ENCODE peak calls at places on chromosomes 16 and 17, in four cellular contexts. F, W, A and L are unnamed samples.

GRCh38 chr16:48535831-48536599 is 74.0 kb downstream of the N4BP1 start:
- DNase-seq in F (peak), W (no peak), A (peak), L (no peak)

GRCh38 chr17:31147507-31148202 is 52.9 kb downstream of the NF1 start:
- DNase-seq in W (no peak), F (no peak), A (no peak), L (no peak)

GRCh38 chr17:58330544-58330996 is 2.0 kb upstream of the TSPOAP1 start:
- DNase-seq in F (no peak), A (no peak), W (no peak), L (no peak)

GRCh38 chr17:46944931-46945330 is 22.0 kb downstream of the GOSR2 start:
- DNase-seq in A (no peak), F (no peak), W (no peak), L (no peak)

GRCh38 chr17:47251421-47251940 is 2.1 kb upstream of the ITGB3 start:
- DNase-seq in W (no peak), A (no peak), F (no peak), L (no peak)

GRCh38 chr17:1398900-1399299 is 1.1 kb downstream of the YWHAE start:
- DNase-seq in W (peak), F (no peak), A (no peak), L (no peak)

GRCh38 chr16:83494459-83494858 is 313.3 kb upstream of the HSBP1 start:
- DNase-seq in W (no peak), F (no peak), A (no peak), L (no peak)

GRCh38 chr16:17724242-17724898 is 253.6 kb upstream of the XYLT1 start:
- DNase-seq in F (no peak), A (no peak), W (no peak), L (no peak)

GRCh38 chr17:76138234-76138895 is 2.7 kb downstream of the FOXJ1 start:
- DNase-seq in A (no peak), F (peak), W (no peak), L (no peak)

GRCh38 chr17:1999557-2000251 is 25.4 kb downstream of the RTN4RL1 start:
- DNase-seq in A (peak), F (no peak), W (no peak), L (peak)

GRCh38 chr17:49015924-49016774 is 19.0 kb downstream of the IGF2BP1 start:
- DNase-seq in W (no peak), A (no peak), F (no peak), L (no peak)

GRCh38 chr16:78448658-78449327 is 349.3 kb downstream of the WWOX start:
- DNase-seq in W (no peak), F (no peak), A (no peak), L (no peak)

GRCh38 chr17:43342601-43342905 is 56.2 kb upstream of the ARL4D start:
- DNase-seq in W (no peak), F (no peak), A (no peak), L (no peak)

GRCh38 chr16:24035127-24035842 is 199.5 kb downstream of the PRKCB start:
- DNase-seq in F (peak), A (no peak), W (no peak), L (no peak)

GRCh38 chr17:73909156-73909555 is 264.9 kb upstream of the SDK2 start:
- DNase-seq in A (no peak), W (no peak), F (no peak), L (no peak)

GRCh38 chr16:1443980-1444729 is at the start of gene CCDC154:
- DNase-seq in W (no peak), A (no peak), F (no peak), L (no peak)

GRCh38 chr17:7987112-7987893 is 15.1 kb upstream of the GUCY2D start:
- DNase-seq in W (no peak), A (no peak), F (no peak), L (no peak)

GRCh38 chr17:57420674-57421392 is 164.5 kb downstream of the MSI2 start:
- DNase-seq in A (no peak), W (no peak), F (no peak), L (no peak)

GRCh38 chr16:88527186-88527936 is 42.8 kb upstream of the ZC3H18 start:
- DNase-seq in F (peak), A (no peak), W (no peak), L (peak)

GRCh38 chr16:9256196-9256595 is 164.8 kb downstream of the HAPSTR1 start:
- DNase-seq in W (no peak), F (no peak), A (no peak), L (no peak)

GRCh38 chr17:75350706-75351105 is 54.8 kb downstream of the GRB2 start:
- DNase-seq in F (no peak), W (no peak), A (no peak), L (no peak)

GRCh38 chr17:17573912-17574311 is 17.6 kb downstream of the PEMT start:
- DNase-seq in F (no peak), W (peak), A (no peak), L (no peak)

GRCh38 chr16:85047867-85048455 is 20.4 kb downstream of the KIAA0513 start:
- DNase-seq in F (no peak), W (no peak), A (no peak), L (no peak)

GRCh38 chr17:28018439-28019070 is 23.9 kb upstream of the NLK start:
- DNase-seq in A (no peak), F (no peak), W (no peak), L (no peak)

GRCh38 chr16:88301431-88301830 is 81.3 kb upstream of the ZNF469 start:
- DNase-seq in F (no peak), W (no peak), A (no peak), L (no peak)

GRCh38 chr17:55237268-55237667 is 27.5 kb upstream of the HLF start:
- DNase-seq in A (no peak), W (no peak), F (no peak), L (no peak)

GRCh38 chr16:74825016-74825415 is 50.4 kb upstream of the FA2H start:
- DNase-seq in W (no peak), F (no peak), A (no peak), L (no peak)

GRCh38 chr16:47465919-47466630 is 4.9 kb downstream of the PHKB start:
- DNase-seq in W (no peak), A (no peak), F (no peak), L (no peak)

GRCh38 chr17:74769266-74769855 is 6.8 kb downstream of the NAT9 start:
- DNase-seq in A (no peak), F (no peak), W (no peak), L (no peak)

GRCh38 chr16:31074814-31075183 is 577 bp downstream of the ZNF646 start:
- DNase-seq in W (no peak), A (no peak), F (no peak), L (no peak)

GRCh38 chr17:68381076-68381900 is 76.0 kb downstream of the WIPI1 start:
- DNase-seq in A (no peak), W (no peak), F (no peak), L (no peak)

GRCh38 chr17:72967963-72968585 is 124.4 kb downstream of the SLC39A11 start:
- DNase-seq in A (no peak), F (no peak), W (no peak), L (no peak)

DNA sequence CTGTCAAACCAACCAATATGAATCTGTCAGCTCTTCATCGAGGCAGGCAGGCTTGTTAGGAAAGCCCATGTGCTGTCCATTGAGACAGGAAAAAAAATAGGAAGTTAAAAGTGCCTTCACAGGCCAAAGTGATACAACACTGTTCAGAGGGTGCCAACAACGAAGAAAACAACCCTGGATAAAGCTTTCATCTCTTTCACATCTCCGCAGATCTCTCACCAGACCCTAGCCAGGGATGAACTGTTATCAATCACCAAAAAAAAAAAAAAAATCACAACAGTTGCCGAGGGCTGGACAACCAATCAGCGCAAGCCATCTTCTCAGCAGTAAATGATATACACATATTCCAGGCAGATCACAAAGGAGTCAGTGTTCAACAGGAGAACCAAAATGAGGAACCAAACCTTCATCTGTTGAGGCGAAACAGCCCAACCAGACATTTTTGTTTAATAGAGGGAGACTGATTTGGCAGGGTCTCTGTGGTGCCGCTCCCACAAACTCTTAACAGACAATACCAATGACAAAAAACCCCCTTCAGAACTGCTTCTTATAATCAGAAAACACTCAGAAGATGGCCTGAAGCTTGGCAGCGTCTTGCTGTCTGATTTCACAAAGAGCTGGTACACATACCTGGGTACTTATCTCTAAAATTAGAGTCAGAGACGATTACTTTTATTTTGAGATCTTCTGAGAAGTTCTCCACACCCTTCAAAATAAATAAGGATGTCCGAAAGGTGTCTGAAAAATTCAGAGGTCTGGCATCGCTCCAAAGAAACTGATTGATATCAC is 1.9 kb downstream of the MAP3K14 start:
- DNase-seq in A (no peak), W (no peak), F (no peak), L (no peak)
- TF ChIP-seq POLR2A in A (peak), W (no peak), F (no peak), L (no peak)

GRCh38 chr16:86225905-86226371 is 284.4 kb upstream of the FOXF1 start:
- DNase-seq in A (no peak), F (peak), W (no peak), L (peak)

GRCh38 chr16:86224126-86224525 is 286.2 kb upstream of the FOXF1 start:
- DNase-seq in A (no peak), F (peak), W (no peak), L (no peak)

GRCh38 chr16:86222965-86223551 is 287.3 kb upstream of the FOXF1 start:
- DNase-seq in W (no peak), A (no peak), F (no peak), L (no peak)

GRCh38 chr16:86222541-86222940 is 287.8 kb upstream of the FOXF1 start:
- DNase-seq in A (no peak), F (peak), W (no peak), L (no peak)

DNA sequence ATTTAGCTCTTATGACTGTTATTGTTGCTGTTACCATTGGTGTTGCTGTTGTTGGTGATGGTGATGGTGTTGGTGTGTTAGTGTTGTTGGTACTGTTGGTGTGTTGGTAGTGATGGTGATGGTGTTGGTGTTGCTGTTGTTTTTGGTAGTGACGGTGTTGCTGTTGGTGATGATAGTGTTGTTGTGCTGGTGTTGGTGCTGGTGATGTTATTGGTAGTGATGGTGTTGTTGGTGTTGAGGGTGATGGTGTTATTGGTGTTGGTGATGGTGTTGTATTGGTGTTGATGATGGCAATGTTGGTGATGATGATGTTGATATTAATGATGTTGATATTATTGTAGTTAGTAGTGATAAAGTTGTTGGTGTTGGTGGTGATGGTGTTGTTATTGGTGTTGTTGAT is 285.7 kb upstream of the FOXF1 start:
- DNase-seq in F (no peak), W (no peak), A (no peak), L (no peak)
- H3K4me3 ChIP-seq in F (no peak), W (no peak), A (no peak), L (no peak)

GRCh38 chr17:41528959-41529353 is 848 bp upstream of the KRT19 start:
- DNase-seq in A (no peak), F (no peak), W (no peak), L (no peak)
- TF ChIP-seq POLR2A in A (no peak), F (no peak), W (no peak), L (no peak)

DNA sequence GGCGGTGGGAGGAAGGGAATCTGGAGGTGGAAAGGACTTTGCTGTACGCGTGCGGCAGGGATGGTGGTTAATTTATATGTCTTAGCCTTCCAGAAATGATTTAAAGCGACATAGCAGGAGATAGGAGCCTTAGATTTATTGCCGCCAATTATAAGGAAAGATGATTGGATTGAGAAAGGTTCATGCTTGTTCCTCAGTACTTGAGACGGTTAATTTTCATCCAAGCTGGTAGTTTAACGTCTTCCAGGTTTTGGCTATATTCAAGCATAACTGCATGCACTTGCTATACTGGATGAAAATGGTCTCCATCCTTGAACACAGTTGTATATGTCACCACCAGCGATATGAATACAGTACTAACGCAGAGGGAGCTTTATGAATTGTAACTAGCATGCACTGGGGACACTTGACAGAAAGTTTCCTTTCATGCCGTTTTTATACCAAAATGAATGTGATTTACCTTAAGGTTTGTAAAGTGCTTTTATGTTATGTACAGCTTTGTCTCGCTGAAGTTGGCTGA is 618 bp upstream of the PEX12 start:
- DNase-seq in F (no peak), W (no peak), A (no peak), L (no peak)
- H3K4me3 ChIP-seq in F (peak), W (peak), A (peak), L (peak)